ENCODE peak calls at places on chromosomes 7 and 10, in eight cellular contexts. One of them, this sample, is unnamed.

GRCh38 chr7:44223362-44224114 is 22.8 kb downstream of the YKT6 start:
- DNase-seq in GM13977: no peak
- DNase-seq in AG09309: no peak
- DNase-seq in activated B cell treated with CpG ODN at 0.5 μM for 24 hours: no peak
- DNase-seq in upper lobe of right lung: peak
- DNase-seq in mesothelial cell of epicardium: no peak
- DNase-seq in cardiac fibroblast: no peak
- DNase-seq in GM10248: no peak
- DNase-seq in this sample: no peak

GRCh38 chr7:158395780-158396214 is 191.8 kb downstream of the PTPRN2 start:
- DNase-seq in GM10248: no peak
- DNase-seq in GM13977: no peak
- DNase-seq in AG09309: no peak
- DNase-seq in activated B cell treated with CpG ODN at 0.5 μM for 24 hours: no peak
- DNase-seq in upper lobe of right lung: peak
- DNase-seq in cardiac fibroblast: no peak
- DNase-seq in mesothelial cell of epicardium: no peak
- DNase-seq in this sample: no peak

GRCh38 chr7:40584667-40585433 is 450.0 kb downstream of the SUGCT start:
- DNase-seq in cardiac fibroblast: peak
- DNase-seq in AG09309: no peak
- DNase-seq in activated B cell treated with CpG ODN at 0.5 μM for 24 hours: no peak
- DNase-seq in GM13977: no peak
- DNase-seq in mesothelial cell of epicardium: no peak
- DNase-seq in GM10248: no peak
- DNase-seq in upper lobe of right lung: no peak
- DNase-seq in this sample: no peak

GRCh38 chr10:114057845-114058244 is 14.2 kb downstream of the ADRB1 start:
- DNase-seq in GM10248: no peak
- DNase-seq in GM13977: no peak
- DNase-seq in upper lobe of right lung: no peak
- DNase-seq in cardiac fibroblast: no peak
- DNase-seq in activated B cell treated with CpG ODN at 0.5 μM for 24 hours: no peak
- DNase-seq in AG09309: no peak
- DNase-seq in mesothelial cell of epicardium: no peak
- DNase-seq in this sample: no peak

GRCh38 chr10:124494050-124494807 is 32.6 kb downstream of the LHPP start:
- DNase-seq in upper lobe of right lung: no peak
- DNase-seq in activated B cell treated with CpG ODN at 0.5 μM for 24 hours: no peak
- DNase-seq in mesothelial cell of epicardium: no peak
- DNase-seq in GM13977: peak
- DNase-seq in GM10248: peak
- DNase-seq in AG09309: no peak
- DNase-seq in cardiac fibroblast: no peak
- DNase-seq in this sample: no peak

GRCh38 chr7:97203957-97204356 is 86.5 kb downstream of the SDHAF3 start:
- DNase-seq in upper lobe of right lung: no peak
- DNase-seq in cardiac fibroblast: no peak
- DNase-seq in mesothelial cell of epicardium: no peak
- DNase-seq in GM10248: no peak
- DNase-seq in AG09309: no peak
- DNase-seq in activated B cell treated with CpG ODN at 0.5 μM for 24 hours: no peak
- DNase-seq in GM13977: no peak
- DNase-seq in this sample: no peak

GRCh38 chr7:79182283-79182682 is 271.2 kb downstream of the MAGI2 start:
- DNase-seq in upper lobe of right lung: no peak
- DNase-seq in cardiac fibroblast: peak
- DNase-seq in GM13977: no peak
- DNase-seq in mesothelial cell of epicardium: no peak
- DNase-seq in activated B cell treated with CpG ODN at 0.5 μM for 24 hours: no peak
- DNase-seq in GM10248: no peak
- DNase-seq in AG09309: peak
- DNase-seq in this sample: no peak

GRCh38 chr10:133039107-133039822 is 48.5 kb upstream of the ADGRA1 start:
- DNase-seq in GM13977: no peak
- DNase-seq in upper lobe of right lung: no peak
- DNase-seq in AG09309: no peak
- DNase-seq in cardiac fibroblast: no peak
- DNase-seq in mesothelial cell of epicardium: no peak
- DNase-seq in GM10248: no peak
- DNase-seq in activated B cell treated with CpG ODN at 0.5 μM for 24 hours: no peak
- DNase-seq in this sample: no peak

GRCh38 chr10:72170263-72170662 is 45.5 kb upstream of the ANAPC16 start:
- DNase-seq in activated B cell treated with CpG ODN at 0.5 μM for 24 hours: no peak
- DNase-seq in cardiac fibroblast: peak
- DNase-seq in GM10248: no peak
- DNase-seq in AG09309: no peak
- DNase-seq in upper lobe of right lung: peak
- DNase-seq in mesothelial cell of epicardium: no peak
- DNase-seq in GM13977: no peak
- DNase-seq in this sample: no peak

GRCh38 chr7:91566333-91566732 is 302.1 kb downstream of the FZD1 start:
- DNase-seq in mesothelial cell of epicardium: no peak
- DNase-seq in upper lobe of right lung: no peak
- DNase-seq in GM13977: no peak
- DNase-seq in AG09309: no peak
- DNase-seq in activated B cell treated with CpG ODN at 0.5 μM for 24 hours: no peak
- DNase-seq in cardiac fibroblast: no peak
- DNase-seq in GM10248: no peak
- DNase-seq in this sample: no peak

GRCh38 chr10:35765039-35765662 is 123.1 kb upstream of the FZD8 start:
- DNase-seq in mesothelial cell of epicardium: no peak
- DNase-seq in GM10248: no peak
- DNase-seq in cardiac fibroblast: no peak
- DNase-seq in GM13977: no peak
- DNase-seq in AG09309: no peak
- DNase-seq in activated B cell treated with CpG ODN at 0.5 μM for 24 hours: no peak
- DNase-seq in upper lobe of right lung: peak
- DNase-seq in this sample: no peak

GRCh38 chr7:143960813-143961610 is 6.4 kb downstream of the OR2F1 start:
- DNase-seq in AG09309: no peak
- DNase-seq in GM13977: no peak
- DNase-seq in mesothelial cell of epicardium: no peak
- DNase-seq in cardiac fibroblast: peak
- DNase-seq in GM10248: no peak
- DNase-seq in activated B cell treated with CpG ODN at 0.5 μM for 24 hours: no peak
- DNase-seq in upper lobe of right lung: no peak
- DNase-seq in this sample: no peak

GRCh38 chr7:27156508-27156898 is at the start of gene HOXA7:
- DNase-seq in activated B cell treated with CpG ODN at 0.5 μM for 24 hours: no peak
- DNase-seq in GM13977: no peak
- DNase-seq in upper lobe of right lung: peak
- DNase-seq in GM10248: no peak
- DNase-seq in cardiac fibroblast: no peak
- DNase-seq in mesothelial cell of epicardium: no peak
- DNase-seq in AG09309: no peak
- DNase-seq in this sample: peak

GRCh38 chr7:156640949-156641485 is 443 bp downstream of the RNF32 start:
- DNase-seq in AG09309: no peak
- DNase-seq in mesothelial cell of epicardium: no peak
- DNase-seq in cardiac fibroblast: peak
- DNase-seq in GM10248: no peak
- DNase-seq in activated B cell treated with CpG ODN at 0.5 μM for 24 hours: no peak
- DNase-seq in GM13977: no peak
- DNase-seq in upper lobe of right lung: no peak
- DNase-seq in this sample: no peak

GRCh38 chr10:68327889-68328786 is 3.7 kb upstream of the HNRNPH3 start:
- DNase-seq in mesothelial cell of epicardium: no peak
- DNase-seq in cardiac fibroblast: peak
- DNase-seq in GM13977: no peak
- DNase-seq in GM10248: peak
- DNase-seq in AG09309: peak
- DNase-seq in activated B cell treated with CpG ODN at 0.5 μM for 24 hours: no peak
- DNase-seq in upper lobe of right lung: no peak
- DNase-seq in this sample: no peak

GRCh38 chr7:128349121-128349825 is 5.6 kb upstream of the RBM28 start:
- DNase-seq in upper lobe of right lung: no peak
- DNase-seq in GM13977: no peak
- DNase-seq in cardiac fibroblast: no peak
- DNase-seq in activated B cell treated with CpG ODN at 0.5 μM for 24 hours: no peak
- DNase-seq in GM10248: no peak
- DNase-seq in AG09309: no peak
- DNase-seq in mesothelial cell of epicardium: no peak
- DNase-seq in this sample: no peak

GRCh38 chr10:14878266-14879054 is at the start of gene SUV39H2:
- DNase-seq in GM13977: peak
- DNase-seq in AG09309: peak
- DNase-seq in mesothelial cell of epicardium: peak
- DNase-seq in activated B cell treated with CpG ODN at 0.5 μM for 24 hours: peak
- DNase-seq in GM10248: peak
- DNase-seq in upper lobe of right lung: peak
- DNase-seq in cardiac fibroblast: peak
- DNase-seq in this sample: peak
- TF ChIP-seq CTCF in GM13977: no peak
- TF ChIP-seq CTCF in AG09309: no peak
- TF ChIP-seq CTCF in mesothelial cell of epicardium: no peak
- TF ChIP-seq CTCF in activated B cell treated with CpG ODN at 0.5 μM for 24 hours: no peak
- TF ChIP-seq CTCF in GM10248: peak
- TF ChIP-seq CTCF in upper lobe of right lung: no peak
- TF ChIP-seq CTCF in cardiac fibroblast: no peak
- TF ChIP-seq CTCF in this sample: no peak

DNA sequence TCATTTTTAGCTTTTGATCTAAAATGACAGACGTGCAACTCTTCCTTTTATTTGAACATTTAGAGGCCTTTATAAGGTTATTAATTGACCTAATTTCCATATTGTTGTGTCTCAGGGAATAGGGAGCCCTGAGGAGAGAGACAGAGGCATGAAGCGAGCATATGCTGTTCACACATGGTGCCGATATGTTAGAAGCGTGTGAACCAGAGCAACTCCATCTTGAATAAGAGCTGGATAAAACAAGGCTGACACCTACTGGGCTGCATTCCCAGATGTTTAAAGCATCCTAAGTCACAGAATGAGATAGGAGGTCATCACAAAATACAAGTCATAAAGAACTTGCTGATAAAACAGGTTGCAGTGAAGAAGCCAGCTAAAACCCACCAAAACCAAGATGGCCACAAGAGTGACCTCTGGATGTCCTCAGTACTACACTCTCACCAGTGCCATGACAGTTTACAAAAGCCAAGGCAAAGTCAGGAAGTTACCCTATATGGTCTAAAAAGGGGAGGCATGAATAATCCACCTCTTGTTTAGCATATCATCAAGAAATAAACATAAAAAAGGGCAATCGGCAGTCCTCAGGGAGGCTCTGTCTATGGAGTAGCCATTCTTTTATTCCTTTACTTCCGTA is 80.1 kb downstream of the SEC61G start:
- DNase-seq in GM10248: no peak
- DNase-seq in AG09309: no peak
- DNase-seq in GM13977: no peak
- DNase-seq in mesothelial cell of epicardium: no peak
- DNase-seq in upper lobe of right lung: no peak
- DNase-seq in activated B cell treated with CpG ODN at 0.5 μM for 24 hours: no peak
- DNase-seq in cardiac fibroblast: peak
- DNase-seq in this sample: no peak
- TF ChIP-seq CTCF in GM10248: no peak
- TF ChIP-seq CTCF in AG09309: no peak
- TF ChIP-seq CTCF in GM13977: no peak
- TF ChIP-seq CTCF in mesothelial cell of epicardium: no peak
- TF ChIP-seq CTCF in upper lobe of right lung: no peak
- TF ChIP-seq CTCF in activated B cell treated with CpG ODN at 0.5 μM for 24 hours: no peak
- TF ChIP-seq CTCF in cardiac fibroblast: no peak
- TF ChIP-seq CTCF in this sample: peak

GRCh38 chr10:28940158-28940888 is 263.0 kb downstream of the BAMBI start:
- DNase-seq in GM13977: no peak
- DNase-seq in activated B cell treated with CpG ODN at 0.5 μM for 24 hours: no peak
- DNase-seq in mesothelial cell of epicardium: no peak
- DNase-seq in upper lobe of right lung: no peak
- DNase-seq in cardiac fibroblast: no peak
- DNase-seq in GM10248: no peak
- DNase-seq in AG09309: no peak
- DNase-seq in this sample: no peak

GRCh38 chr10:28937959-28938358 is 260.6 kb downstream of the BAMBI start:
- DNase-seq in upper lobe of right lung: no peak
- DNase-seq in GM10248: no peak
- DNase-seq in mesothelial cell of epicardium: no peak
- DNase-seq in cardiac fibroblast: no peak
- DNase-seq in GM13977: no peak
- DNase-seq in AG09309: no peak
- DNase-seq in activated B cell treated with CpG ODN at 0.5 μM for 24 hours: no peak
- DNase-seq in this sample: no peak

GRCh38 chr10:28942012-28942411 is 264.7 kb downstream of the BAMBI start:
- DNase-seq in mesothelial cell of epicardium: no peak
- DNase-seq in cardiac fibroblast: no peak
- DNase-seq in GM10248: no peak
- DNase-seq in GM13977: no peak
- DNase-seq in activated B cell treated with CpG ODN at 0.5 μM for 24 hours: no peak
- DNase-seq in upper lobe of right lung: no peak
- DNase-seq in AG09309: no peak
- DNase-seq in this sample: no peak

GRCh38 chr10:28938745-28939144 is 261.4 kb downstream of the BAMBI start:
- DNase-seq in GM10248: no peak
- DNase-seq in cardiac fibroblast: no peak
- DNase-seq in activated B cell treated with CpG ODN at 0.5 μM for 24 hours: no peak
- DNase-seq in mesothelial cell of epicardium: no peak
- DNase-seq in AG09309: no peak
- DNase-seq in GM13977: no peak
- DNase-seq in upper lobe of right lung: no peak
- DNase-seq in this sample: no peak

DNA sequence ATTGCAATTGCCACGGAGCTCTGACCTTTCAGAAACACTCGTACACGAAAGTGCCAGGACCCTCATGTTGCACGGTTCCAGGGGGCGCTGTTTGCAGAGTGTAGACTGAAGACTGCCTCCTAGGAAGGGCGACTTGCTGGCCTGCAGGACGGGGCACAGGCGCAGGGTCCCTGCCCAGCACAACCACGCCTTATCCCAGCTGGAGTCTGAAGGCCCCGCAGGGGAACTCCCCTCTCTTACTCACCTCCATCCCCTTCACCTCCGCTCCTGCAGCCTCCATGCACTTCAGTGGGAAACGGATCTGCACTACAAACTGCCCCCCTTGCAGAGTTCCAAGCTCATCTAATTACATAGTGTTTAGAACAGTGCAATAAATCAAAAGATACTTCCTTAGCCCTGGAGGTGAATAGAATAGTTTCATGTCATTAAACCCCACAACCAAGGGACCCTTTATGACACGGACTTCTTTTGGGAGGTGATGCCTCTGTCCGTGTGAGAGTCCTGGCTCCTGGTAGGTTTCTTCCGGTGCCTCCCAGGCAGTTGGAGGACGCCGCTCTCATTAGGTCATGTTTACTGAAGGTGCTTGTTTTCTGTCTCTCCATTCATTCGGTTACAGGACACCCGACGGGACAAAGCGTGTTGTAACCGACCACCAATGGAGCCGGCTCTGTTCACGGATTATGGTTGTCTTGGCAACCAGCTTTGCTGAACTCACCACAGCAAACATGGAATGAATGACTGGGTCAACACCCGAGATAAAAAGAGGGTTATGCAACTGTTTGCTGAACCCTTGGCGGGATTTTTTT is 262.2 kb downstream of the BAMBI start:
- DNase-seq in activated B cell treated with CpG ODN at 0.5 μM for 24 hours: no peak
- DNase-seq in cardiac fibroblast: peak
- DNase-seq in GM13977: no peak
- DNase-seq in mesothelial cell of epicardium: peak
- DNase-seq in GM10248: no peak
- DNase-seq in AG09309: peak
- DNase-seq in upper lobe of right lung: peak
- DNase-seq in this sample: no peak
- TF ChIP-seq CTCF in activated B cell treated with CpG ODN at 0.5 μM for 24 hours: no peak
- TF ChIP-seq CTCF in cardiac fibroblast: no peak
- TF ChIP-seq CTCF in GM13977: peak
- TF ChIP-seq CTCF in mesothelial cell of epicardium: peak
- TF ChIP-seq CTCF in GM10248: no peak
- TF ChIP-seq CTCF in AG09309: no peak
- TF ChIP-seq CTCF in upper lobe of right lung: peak
- TF ChIP-seq CTCF in this sample: no peak

GRCh38 chr10:96743988-96744585 is 23.8 kb upstream of the PIK3AP1 start:
- DNase-seq in activated B cell treated with CpG ODN at 0.5 μM for 24 hours: no peak
- DNase-seq in cardiac fibroblast: peak
- DNase-seq in mesothelial cell of epicardium: no peak
- DNase-seq in GM13977: no peak
- DNase-seq in AG09309: no peak
- DNase-seq in upper lobe of right lung: no peak
- DNase-seq in GM10248: no peak
- DNase-seq in this sample: no peak
- TF ChIP-seq CTCF in activated B cell treated with CpG ODN at 0.5 μM for 24 hours: no peak
- TF ChIP-seq CTCF in cardiac fibroblast: no peak
- TF ChIP-seq CTCF in mesothelial cell of epicardium: no peak
- TF ChIP-seq CTCF in GM13977: peak
- TF ChIP-seq CTCF in AG09309: peak
- TF ChIP-seq CTCF in upper lobe of right lung: peak
- TF ChIP-seq CTCF in GM10248: peak
- TF ChIP-seq CTCF in this sample: peak